ENCODE peak calls at places on chromosomes 16 and 17, in four cellular contexts. M, E, U and D are unnamed samples.

GRCh38 chr16:11297492-11298142 is 16.5 kb upstream of the PRM1 start:
- DNase-seq in M (no peak), E (peak), U (peak), D (peak)

GRCh38 chr17:16477255-16477654 is 14.7 kb downstream of the LRRC75A start:
- DNase-seq in M (peak), E (no peak), U (no peak), D (no peak)

GRCh38 chr17:67328026-67328425 is 38.4 kb downstream of the PSMD12 start:
- DNase-seq in M (no peak), E (no peak), U (no peak), D (no peak)

GRCh38 chr17:47717845-47718621 is 15.0 kb upstream of the TBX21 start:
- DNase-seq in M (no peak), E (no peak), U (no peak), D (no peak)

GRCh38 chr16:59296888-59297287 is 562.8 kb upstream of the GOT2 start:
- DNase-seq in M (no peak), E (no peak), U (no peak), D (no peak)

GRCh38 chr16:46889942-46890300 is 5.8 kb downstream of the GPT2 start:
- DNase-seq in M (no peak), E (no peak), U (no peak), D (no peak)

GRCh38 chr17:73582821-73583220 is 61.4 kb downstream of the SDK2 start:
- DNase-seq in M (no peak), E (no peak), U (no peak), D (no peak)

GRCh38 chr17:17935321-17936271 is 36.6 kb downstream of the TOM1L2 start:
- DNase-seq in M (peak), E (no peak), U (no peak), D (no peak)

GRCh38 chr16:47848481-47849109 is 307.2 kb downstream of the ABCC12 start:
- DNase-seq in M (no peak), E (no peak), U (no peak), D (no peak)

GRCh38 chr17:4492762-4493561 is 5.7 kb upstream of the SPNS2 start:
- DNase-seq in M (peak), E (no peak), U (no peak), D (no peak)

GRCh38 chr16:50400967-50401348 is 32.2 kb upstream of the BRD7 start:
- DNase-seq in M (no peak), E (no peak), U (no peak), D (no peak)

GRCh38 chr17:81419333-81419885 is 24.2 kb downstream of the BAHCC1 start:
- DNase-seq in M (peak), E (no peak), U (no peak), D (no peak)

GRCh38 chr17:74172700-74173099 is 30.8 kb upstream of the RPL38 start:
- DNase-seq in M (no peak), E (no peak), U (no peak), D (no peak)

GRCh38 chr16:88348377-88349152 is 34.2 kb upstream of the ZNF469 start:
- DNase-seq in M (no peak), E (no peak), U (no peak), D (no peak)

GRCh38 chr16:2691491-2692248 is 9.3 kb downstream of the KCTD5 start:
- DNase-seq in M (no peak), E (no peak), U (no peak), D (no peak)

GRCh38 chr16:12341423-12341822 is 364.9 kb downstream of the SNX29 start:
- DNase-seq in M (no peak), E (no peak), U (no peak), D (no peak)

GRCh38 chr17:57463103-57463885 is 207.0 kb downstream of the MSI2 start:
- DNase-seq in M (peak), E (no peak), U (no peak), D (no peak)

GRCh38 chr17:81223758-81224122 is 975 bp upstream of the CEP131 start:
- DNase-seq in M (no peak), E (no peak), U (no peak), D (no peak)

GRCh38 chr16:14564881-14565687 is 65.0 kb downstream of the PARN start:
- DNase-seq in M (no peak), E (no peak), U (no peak), D (no peak)

GRCh38 chr16:55703003-55704001 is 47.5 kb downstream of the SLC6A2 start:
- DNase-seq in M (peak), E (no peak), U (no peak), D (no peak)

GRCh38 chr17:36627101-36627500 is 25.7 kb downstream of the MRM1 start:
- DNase-seq in M (no peak), E (no peak), U (no peak), D (no peak)

GRCh38 chr16:30086291-30087140 is 5.2 kb downstream of the TBX6 start:
- DNase-seq in M (no peak), E (no peak), U (no peak), D (no peak)

GRCh38 chr16:2447920-2448583 is 11.9 kb upstream of the TEDC2 start:
- DNase-seq in M (no peak), E (no peak), U (no peak), D (no peak)

GRCh38 chr17:48378696-48379095 is 51.3 kb downstream of the SKAP1 start:
- DNase-seq in M (no peak), E (no peak), U (no peak), D (no peak)

GRCh38 chr17:73091770-73092517 is 544 bp downstream of the SLC39A11 start:
- DNase-seq in M (peak), E (no peak), U (no peak), D (no peak)

GRCh38 chr17:74566132-74566753 is 1.1 kb downstream of the CD300H start:
- DNase-seq in M (peak), E (peak), U (no peak), D (no peak)

GRCh38 chr16:72189865-72190371 is 18.0 kb upstream of the PMFBP1 start:
- DNase-seq in M (no peak), E (no peak), U (no peak), D (no peak)

GRCh38 chr16:80014241-80014939 is 413.9 kb upstream of the MAF start:
- DNase-seq in M (no peak), E (no peak), U (no peak), D (no peak)

GRCh38 chr16:30786936-30787612 is at the start of gene ZNF629:
- DNase-seq in M (peak), E (peak), U (no peak), D (no peak)

GRCh38 chr17:49590874-49591273 is 15.2 kb downstream of the NXPH3 start:
- DNase-seq in M (no peak), E (no peak), U (no peak), D (no peak)